ENCODE peak calls at places on chromosomes 16 and 17, in ten cellular contexts. P is thyroid gland, G is lung, N is OCI-LY7, T is psoas muscle, L is adrenal gland, E is AG10803, F is WTC11, K is RWPE1, S is transverse colon. C is an unnamed sample.
A peak's percentile ranks its signal among the peaks of the same experiment; 100 is the strongest.

GRCh38 chr17:42720996-42721583 is 23.8 kb downstream of the EZH1 start:
- DNase-seq in F (no peak), E (peak; percentile 63), L (peak; percentile 45), T (no peak), N (peak; percentile 84), G (no peak), S (no peak), P (no peak), K (peak; percentile 53), C (peak; percentile 78)

GRCh38 chr17:80826955-80827645 is 164.5 kb upstream of the CHMP6 start:
- DNase-seq in K (peak; percentile 93), L (peak; percentile 97), N (no peak), S (no peak), G (no peak), T (peak; percentile 92), E (peak; percentile 96), F (no peak), P (peak; percentile 25), C (no peak)

GRCh38 chr16:28193530-28194423 is 18.0 kb downstream of the XPO6 start:
- DNase-seq in L (no peak), G (no peak), S (no peak), E (peak; percentile 98), F (no peak), T (no peak), P (no peak), K (peak; percentile 76), N (no peak), C (no peak)

GRCh38 chr17:79835953-79836951 is 3.0 kb downstream of the CBX4 start:
- DNase-seq in P (no peak), K (no peak), F (peak; percentile 97), N (peak; percentile 69), E (peak; percentile 26), T (no peak), L (peak; percentile 71), G (peak; percentile 80), S (peak; percentile 87), C (peak; percentile 93)

GRCh38 chr17:79798296-79799173 is 1.7 kb upstream of the CBX8 start:
- DNase-seq in E (peak; percentile 64), G (no peak), P (peak; percentile 39), F (peak; percentile 41), T (peak; percentile 58), N (no peak), K (no peak), S (no peak), L (no peak), C (no peak)

GRCh38 chr16:53666816-53667415 is 36.7 kb downstream of the RPGRIP1L start:
- DNase-seq in E (peak; percentile 86), F (no peak), S (no peak), K (no peak), T (no peak), N (no peak), L (no peak), G (no peak), P (no peak), C (no peak)

GRCh38 chr16:20814761-20815160 is 8.4 kb downstream of the REXO5 start:
- DNase-seq in G (no peak), T (no peak), L (no peak), S (no peak), F (no peak), N (no peak), K (no peak), E (no peak), P (no peak), C (no peak)

GRCh38 chr16:69131167-69131748 is 1.1 kb downstream of the CHTF8 start:
- DNase-seq in E (no peak), S (no peak), N (peak; percentile 69), G (no peak), T (no peak), K (peak; percentile 43), P (no peak), F (no peak), L (no peak), C (peak; percentile 15)

GRCh38 chr16:65377131-65377649 is 255.3 kb upstream of the CDH11 start:
- DNase-seq in S (no peak), L (no peak), N (no peak), K (no peak), T (no peak), G (no peak), P (no peak), F (no peak), E (no peak), C (no peak)

GRCh38 chr17:17167356-17167755 is 38.8 kb downstream of the PLD6 start:
- DNase-seq in E (no peak), P (no peak), F (no peak), T (peak; percentile 39), S (no peak), L (no peak), G (no peak), K (no peak), N (no peak), C (no peak)

GRCh38 chr17:38883592-38884526 is 14.0 kb downstream of the LASP1 start:
- DNase-seq in T (no peak), P (no peak), G (no peak), F (no peak), S (no peak), N (no peak), K (no peak), L (no peak), E (no peak), C (no peak)

GRCh38 chr17:40318835-40319332 is 9.9 kb downstream of the RARA start:
- DNase-seq in N (no peak), F (peak; percentile 13), L (no peak), P (no peak), G (no peak), E (peak; percentile 38), T (no peak), S (no peak), K (no peak), C (peak; percentile 62)
- TF ChIP-seq CTCF in N (peak; percentile 35), F (no peak), L (no peak), P (no peak), G (no peak), E (peak; percentile 20), T (no peak), S (peak; percentile 10), K (no peak), C (no peak)

DNA sequence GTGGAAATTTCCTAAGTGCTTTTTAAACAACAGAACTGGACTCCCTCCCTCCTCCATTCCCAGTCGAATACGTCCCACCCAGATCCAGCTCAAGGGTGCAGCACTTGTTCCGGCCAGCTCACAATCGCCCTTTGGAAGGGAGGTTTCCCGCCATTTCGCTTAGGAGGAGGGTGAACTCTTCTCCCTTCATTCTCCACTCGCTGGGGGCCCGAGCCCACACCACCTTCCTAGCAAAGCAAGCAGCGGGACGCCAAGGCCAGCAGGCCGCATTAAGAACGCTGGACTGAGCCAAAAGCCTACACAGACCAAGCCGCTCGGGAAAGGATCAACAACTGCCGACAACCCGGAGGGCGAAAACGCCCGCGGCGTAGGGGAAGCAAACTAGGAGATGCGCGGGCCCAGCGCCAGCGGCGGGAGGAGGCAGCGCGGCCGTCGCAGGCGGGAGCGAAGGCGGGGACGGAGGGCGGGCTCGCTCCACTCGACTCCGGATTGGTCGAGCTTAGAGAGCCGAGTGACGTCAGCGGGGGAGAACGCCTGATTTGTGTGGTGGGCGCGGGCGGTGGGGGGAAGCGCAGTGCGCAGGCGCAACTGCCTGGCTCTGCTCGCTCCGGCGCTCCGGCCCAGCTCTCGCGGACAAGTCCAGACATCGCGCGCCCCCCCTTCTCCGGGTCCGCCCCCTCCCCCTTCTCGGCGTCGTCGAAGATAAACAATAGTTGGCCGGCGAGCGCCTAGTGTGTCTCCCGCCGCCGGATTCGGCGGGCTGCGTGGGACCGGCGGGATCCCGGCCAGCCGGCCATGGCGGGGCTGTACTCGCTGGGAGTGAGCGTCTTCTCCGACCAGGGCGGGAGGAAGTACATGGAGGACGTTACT is at the start of gene PPM1D:
- DNase-seq in G (peak; percentile 99), F (peak; percentile 99), S (peak; percentile 99), T (peak; percentile 100), N (peak; percentile 99), L (peak; percentile 100), P (peak; percentile 100), E (peak; percentile 98), K (peak; percentile 100), C (peak; percentile 99)
- TF ChIP-seq CTCF in G (no peak), F (no peak), S (peak; percentile 66), T (no peak), N (no peak), L (peak; percentile 34), P (peak; percentile 16), E (no peak), K (no peak), C (no peak)

GRCh38 chr16:82439678-82440293 is 187.0 kb upstream of the CDH13 start:
- DNase-seq in G (peak; percentile 20), L (no peak), S (no peak), E (peak; percentile 10), P (no peak), F (peak; percentile 43), N (peak; percentile 11), K (peak; percentile 38), T (no peak), C (no peak)
- TF ChIP-seq CTCF in G (no peak), L (no peak), S (no peak), E (peak; percentile 64), P (no peak), F (peak; percentile 49), N (peak; percentile 61), K (peak; percentile 18), T (no peak), C (no peak)

GRCh38 chr17:5115673-5116651 is at the start of gene USP6:
- DNase-seq in S (no peak), K (no peak), P (peak; percentile 69), T (no peak), F (peak; percentile 25), E (no peak), L (no peak), G (no peak), N (no peak), C (no peak)

GRCh38 chr17:5110816-5111215 is 862 bp downstream of the ZNF232 start:
- DNase-seq in P (no peak), F (no peak), G (no peak), T (no peak), S (no peak), N (peak; percentile 67), K (no peak), E (no peak), L (no peak), C (no peak)

GRCh38 chr17:5111402-5112204 is at the start of gene ZNF232:
- DNase-seq in N (peak; percentile 95), L (peak; percentile 93), S (peak; percentile 97), K (peak; percentile 96), P (peak; percentile 97), F (peak; percentile 97), T (peak; percentile 98), G (peak; percentile 95), E (peak; percentile 90), C (peak; percentile 97)
- TF ChIP-seq CTCF in N (peak; percentile 10), L (no peak), S (no peak), K (no peak), P (no peak), F (no peak), T (no peak), G (no peak), E (no peak), C (no peak)

DNA sequence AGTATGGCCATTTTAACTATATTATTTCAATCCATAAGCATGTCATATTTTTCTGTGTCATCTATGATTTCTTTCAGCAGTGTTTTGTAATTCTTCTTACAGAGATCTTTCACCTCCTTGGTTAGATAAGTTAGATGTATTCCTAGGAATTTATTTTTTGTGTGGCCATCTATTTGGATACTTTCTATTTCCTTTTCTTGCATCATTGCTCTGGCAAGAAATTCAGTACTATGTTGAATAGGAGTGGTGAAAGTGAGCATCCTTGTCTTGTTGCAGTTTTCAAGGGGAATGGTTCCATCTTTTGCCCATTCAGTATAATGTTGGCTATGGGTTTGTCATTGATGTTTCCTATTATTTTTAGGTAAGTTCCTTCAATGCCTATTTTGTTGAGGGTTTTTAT is 15.1 kb upstream of the ABCA9 start:
- DNase-seq in F (no peak), P (no peak), G (no peak), T (no peak), E (peak; percentile 29), L (no peak), S (no peak), N (no peak), K (no peak), C (no peak)
- TF ChIP-seq CTCF in F (no peak), P (no peak), G (no peak), T (no peak), E (no peak), L (no peak), S (no peak), N (no peak), K (no peak), C (no peak)

C was measured in mucosa of descending colon.